ENCODE peak calls at places on chromosomes 16 and 17, in five cellular contexts. One of them, this sample, is unnamed.

GRCh38 chr17:37828313-37829124 is 83.7 kb upstream of the HNF1B start:
- DNase-seq in progenitor cell of endocrine pancreas: no peak
- DNase-seq in B cell: no peak
- DNase-seq in fibroblast of mammary gland: peak
- DNase-seq in upper lobe of right lung: no peak
- DNase-seq in this sample: no peak

GRCh38 chr16:4591706-4592470 is 22.8 kb downstream of the UBALD1 start:
- DNase-seq in progenitor cell of endocrine pancreas: no peak
- DNase-seq in B cell: no peak
- DNase-seq in fibroblast of mammary gland: no peak
- DNase-seq in upper lobe of right lung: no peak
- DNase-seq in this sample: no peak

GRCh38 chr17:75430159-75430748 is 24.8 kb upstream of the GRB2 start:
- DNase-seq in progenitor cell of endocrine pancreas: peak
- DNase-seq in B cell: no peak
- DNase-seq in fibroblast of mammary gland: no peak
- DNase-seq in upper lobe of right lung: no peak
- DNase-seq in this sample: no peak

GRCh38 chr17:412211-413015 is 59.8 kb upstream of the RPH3AL start:
- DNase-seq in progenitor cell of endocrine pancreas: no peak
- DNase-seq in B cell: peak
- DNase-seq in fibroblast of mammary gland: peak
- DNase-seq in upper lobe of right lung: no peak
- DNase-seq in this sample: peak

GRCh38 chr16:970379-970765 is 412 bp downstream of the LMF1 start:
- DNase-seq in progenitor cell of endocrine pancreas: no peak
- DNase-seq in B cell: no peak
- DNase-seq in fibroblast of mammary gland: no peak
- DNase-seq in upper lobe of right lung: no peak
- DNase-seq in this sample: no peak

GRCh38 chr17:74852237-74853047 is 7.2 kb downstream of the GRIN2C start:
- DNase-seq in progenitor cell of endocrine pancreas: peak
- DNase-seq in B cell: no peak
- DNase-seq in fibroblast of mammary gland: no peak
- DNase-seq in upper lobe of right lung: no peak
- DNase-seq in this sample: no peak

GRCh38 chr17:75124819-75125162 is 6.8 kb downstream of the NT5C start:
- DNase-seq in progenitor cell of endocrine pancreas: no peak
- DNase-seq in B cell: no peak
- DNase-seq in fibroblast of mammary gland: no peak
- DNase-seq in upper lobe of right lung: no peak
- DNase-seq in this sample: no peak

GRCh38 chr17:71809537-71809936 is 311.3 kb upstream of the SOX9 start:
- DNase-seq in progenitor cell of endocrine pancreas: no peak
- DNase-seq in B cell: no peak
- DNase-seq in fibroblast of mammary gland: no peak
- DNase-seq in upper lobe of right lung: no peak
- DNase-seq in this sample: no peak

GRCh38 chr17:55898195-55898594 is 147.3 kb downstream of the PCTP start:
- DNase-seq in progenitor cell of endocrine pancreas: no peak
- DNase-seq in B cell: no peak
- DNase-seq in fibroblast of mammary gland: peak
- DNase-seq in upper lobe of right lung: no peak
- DNase-seq in this sample: no peak

GRCh38 chr17:63446218-63446980 is at the start of gene CYB561:
- DNase-seq in progenitor cell of endocrine pancreas: peak
- DNase-seq in B cell: peak
- DNase-seq in fibroblast of mammary gland: peak
- DNase-seq in upper lobe of right lung: peak
- DNase-seq in this sample: peak

GRCh38 chr17:62720126-62720850 is 87.8 kb downstream of the MARCHF10 start:
- DNase-seq in progenitor cell of endocrine pancreas: no peak
- DNase-seq in B cell: peak
- DNase-seq in fibroblast of mammary gland: no peak
- DNase-seq in upper lobe of right lung: no peak
- DNase-seq in this sample: no peak

GRCh38 chr17:57366558-57367351 is 110.4 kb downstream of the MSI2 start:
- DNase-seq in progenitor cell of endocrine pancreas: no peak
- DNase-seq in B cell: no peak
- DNase-seq in fibroblast of mammary gland: no peak
- DNase-seq in upper lobe of right lung: no peak
- DNase-seq in this sample: no peak

GRCh38 chr17:67711916-67712315 is 5.8 kb upstream of the NOL11 start:
- DNase-seq in progenitor cell of endocrine pancreas: no peak
- DNase-seq in B cell: no peak
- DNase-seq in fibroblast of mammary gland: no peak
- DNase-seq in upper lobe of right lung: no peak
- DNase-seq in this sample: no peak

GRCh38 chr17:49576121-49576905 is 642 bp downstream of the NXPH3 start:
- DNase-seq in progenitor cell of endocrine pancreas: no peak
- DNase-seq in B cell: no peak
- DNase-seq in fibroblast of mammary gland: peak
- DNase-seq in upper lobe of right lung: peak
- DNase-seq in this sample: no peak

GRCh38 chr17:2122641-2123302 is 67.9 kb downstream of the HIC1 start:
- DNase-seq in progenitor cell of endocrine pancreas: no peak
- DNase-seq in B cell: peak
- DNase-seq in fibroblast of mammary gland: peak
- DNase-seq in upper lobe of right lung: peak
- DNase-seq in this sample: peak

GRCh38 chr16:72721981-72722380 is 325.9 kb downstream of the ZFHX3 start:
- DNase-seq in progenitor cell of endocrine pancreas: no peak
- DNase-seq in B cell: no peak
- DNase-seq in fibroblast of mammary gland: no peak
- DNase-seq in upper lobe of right lung: no peak
- DNase-seq in this sample: no peak

GRCh38 chr16:85931596-85932402 is 32.8 kb downstream of the IRF8 start:
- DNase-seq in progenitor cell of endocrine pancreas: no peak
- DNase-seq in B cell: peak
- DNase-seq in fibroblast of mammary gland: no peak
- DNase-seq in upper lobe of right lung: no peak
- DNase-seq in this sample: no peak
- TF ChIP-seq CTCF in progenitor cell of endocrine pancreas: no peak
- TF ChIP-seq CTCF in B cell: peak
- TF ChIP-seq CTCF in fibroblast of mammary gland: no peak
- TF ChIP-seq CTCF in upper lobe of right lung: no peak
- TF ChIP-seq CTCF in this sample: no peak

GRCh38 chr16:9258423-9259051 is 167.1 kb downstream of the HAPSTR1 start:
- DNase-seq in progenitor cell of endocrine pancreas: peak
- DNase-seq in B cell: peak
- DNase-seq in fibroblast of mammary gland: peak
- DNase-seq in upper lobe of right lung: no peak
- DNase-seq in this sample: no peak
- TF ChIP-seq CTCF in progenitor cell of endocrine pancreas: peak
- TF ChIP-seq CTCF in B cell: peak
- TF ChIP-seq CTCF in fibroblast of mammary gland: peak
- TF ChIP-seq CTCF in upper lobe of right lung: peak
- TF ChIP-seq CTCF in this sample: no peak

DNA sequence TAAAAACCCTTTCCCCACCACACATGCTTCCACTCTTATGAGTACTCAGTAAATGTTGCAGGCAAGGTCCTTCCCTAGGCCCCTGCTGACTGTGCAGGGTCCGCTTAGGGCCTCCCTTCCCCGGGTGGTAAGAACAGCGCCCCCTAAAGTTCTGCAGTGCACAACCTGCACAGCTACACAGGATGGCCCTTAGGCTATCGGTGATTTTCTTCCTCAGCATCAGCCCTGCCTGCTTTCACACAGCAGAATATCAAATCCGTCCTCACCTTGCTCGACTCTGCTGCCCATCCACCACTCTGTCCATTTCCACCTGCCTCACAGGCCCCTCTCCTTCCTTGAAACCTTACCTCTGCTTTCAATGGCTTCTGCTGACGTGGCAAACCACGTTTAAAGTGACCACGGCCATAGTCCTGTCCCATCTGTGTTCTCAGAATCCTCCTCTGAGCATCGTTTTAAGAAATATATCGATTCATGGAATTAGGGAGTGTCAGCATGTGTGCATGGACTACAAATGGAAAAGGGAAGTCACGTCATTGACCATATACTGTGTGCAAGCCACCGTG is 51.4 kb upstream of the TMEM132E start:
- DNase-seq in progenitor cell of endocrine pancreas: no peak
- DNase-seq in B cell: no peak
- DNase-seq in fibroblast of mammary gland: no peak
- DNase-seq in upper lobe of right lung: no peak
- DNase-seq in this sample: no peak
- TF ChIP-seq CTCF in progenitor cell of endocrine pancreas: peak
- TF ChIP-seq CTCF in B cell: no peak
- TF ChIP-seq CTCF in fibroblast of mammary gland: no peak
- TF ChIP-seq CTCF in upper lobe of right lung: no peak
- TF ChIP-seq CTCF in this sample: no peak

DNA sequence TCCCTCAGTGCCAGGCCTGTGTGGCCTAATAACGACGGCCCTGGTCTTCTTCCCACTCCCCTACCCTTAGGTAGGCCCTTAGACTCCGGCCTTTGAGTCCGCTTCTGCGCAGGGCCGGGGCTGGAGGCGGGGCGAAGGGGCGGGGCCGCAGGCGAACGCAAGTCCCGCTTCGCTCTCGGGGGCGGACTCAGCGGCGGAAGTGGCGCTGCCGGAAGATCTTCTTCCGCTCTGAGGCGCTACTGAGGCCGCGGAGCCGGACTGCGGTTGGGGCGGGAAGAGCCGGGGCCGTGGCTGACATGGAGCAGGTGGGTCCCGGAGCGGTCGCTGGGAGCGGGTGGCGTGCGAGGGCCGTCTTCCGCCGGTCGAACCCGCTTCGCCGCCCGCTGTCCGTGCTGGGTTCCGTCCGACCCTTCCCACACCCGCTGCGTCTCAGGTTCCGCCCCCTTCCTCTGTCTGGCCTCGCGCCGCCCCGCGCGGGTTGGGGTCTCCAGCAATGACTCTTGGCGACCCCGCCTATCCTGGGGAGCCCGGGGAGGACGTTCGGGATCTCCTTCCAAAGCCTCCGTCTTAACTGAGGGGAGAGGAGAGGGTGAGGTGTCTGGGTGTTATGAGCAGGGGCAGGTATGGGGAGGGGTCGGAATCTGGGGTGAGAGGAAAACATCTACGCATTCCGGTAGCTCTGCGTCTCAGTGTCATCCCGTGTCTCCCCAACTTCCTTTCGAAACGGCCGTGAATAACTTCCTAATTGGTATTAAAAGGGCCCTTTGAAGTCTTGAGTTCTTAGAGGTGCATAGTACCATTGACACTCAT is at the start of gene STARD3:
- DNase-seq in progenitor cell of endocrine pancreas: peak
- DNase-seq in B cell: peak
- DNase-seq in fibroblast of mammary gland: peak
- DNase-seq in upper lobe of right lung: peak
- DNase-seq in this sample: peak
- TF ChIP-seq CTCF in progenitor cell of endocrine pancreas: no peak
- TF ChIP-seq CTCF in B cell: no peak
- TF ChIP-seq CTCF in fibroblast of mammary gland: no peak
- TF ChIP-seq CTCF in upper lobe of right lung: peak
- TF ChIP-seq CTCF in this sample: no peak

GRCh38 chr17:82650723-82651122 is 2.5 kb upstream of the WDR45B start:
- DNase-seq in progenitor cell of endocrine pancreas: no peak
- DNase-seq in B cell: no peak
- DNase-seq in fibroblast of mammary gland: no peak
- DNase-seq in upper lobe of right lung: no peak
- DNase-seq in this sample: no peak
- TF ChIP-seq CTCF in progenitor cell of endocrine pancreas: no peak
- TF ChIP-seq CTCF in B cell: no peak
- TF ChIP-seq CTCF in fibroblast of mammary gland: no peak
- TF ChIP-seq CTCF in upper lobe of right lung: no peak
- TF ChIP-seq CTCF in this sample: no peak

GRCh38 chr17:58595194-58595792 is 80.9 kb upstream of the MTMR4 start:
- DNase-seq in progenitor cell of endocrine pancreas: no peak
- DNase-seq in B cell: no peak
- DNase-seq in fibroblast of mammary gland: no peak
- DNase-seq in upper lobe of right lung: no peak
- DNase-seq in this sample: no peak
- TF ChIP-seq CTCF in progenitor cell of endocrine pancreas: no peak
- TF ChIP-seq CTCF in B cell: no peak
- TF ChIP-seq CTCF in fibroblast of mammary gland: no peak
- TF ChIP-seq CTCF in upper lobe of right lung: no peak
- TF ChIP-seq CTCF in this sample: no peak

DNA sequence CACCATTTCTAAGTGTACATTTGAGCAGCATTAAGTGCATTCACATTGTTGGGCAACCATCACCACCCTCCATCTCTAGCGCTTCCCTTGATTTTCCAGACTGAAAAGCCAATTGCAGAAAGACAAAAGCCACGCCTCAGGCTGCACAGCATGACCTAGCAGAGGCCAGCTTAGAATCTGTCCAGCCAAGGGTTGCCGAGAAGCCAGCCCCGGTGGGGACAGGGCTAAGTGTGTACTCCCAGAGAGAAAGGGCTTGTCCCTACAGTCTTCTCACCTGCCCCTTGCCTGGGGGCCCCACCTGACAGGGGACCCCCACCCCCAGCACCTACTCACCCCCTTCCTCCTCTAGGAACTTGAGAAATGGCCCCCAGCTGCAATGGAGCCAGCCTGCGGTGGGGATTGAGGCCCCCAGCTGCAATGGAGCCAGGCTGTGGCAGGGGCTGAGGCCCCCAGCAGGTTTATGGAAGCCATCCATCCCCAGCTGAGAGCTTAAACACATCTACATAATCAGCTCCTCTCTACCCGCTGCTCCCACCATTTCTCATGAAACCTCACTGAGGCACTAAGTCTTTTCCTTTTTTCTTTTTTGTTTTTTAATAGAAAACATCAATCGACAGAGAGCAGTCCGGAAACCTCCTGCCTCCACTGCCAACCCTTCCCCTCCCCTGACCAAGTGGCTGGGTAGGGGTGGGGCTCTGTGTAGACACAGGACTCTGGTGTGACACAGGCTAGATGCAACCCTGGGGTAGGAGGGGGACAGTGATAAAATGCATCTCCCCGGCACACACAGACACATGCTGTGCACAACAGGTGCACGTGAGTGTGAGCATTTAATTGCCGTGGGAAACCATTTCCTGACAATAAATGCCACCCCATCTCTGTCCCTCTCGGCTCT is 77.9 kb downstream of the CCT6B start:
- DNase-seq in progenitor cell of endocrine pancreas: no peak
- DNase-seq in B cell: no peak
- DNase-seq in fibroblast of mammary gland: no peak
- DNase-seq in upper lobe of right lung: no peak
- DNase-seq in this sample: no peak
- TF ChIP-seq CTCF in progenitor cell of endocrine pancreas: no peak
- TF ChIP-seq CTCF in B cell: no peak
- TF ChIP-seq CTCF in fibroblast of mammary gland: no peak
- TF ChIP-seq CTCF in upper lobe of right lung: no peak
- TF ChIP-seq CTCF in this sample: no peak

This sample was measured in natural killer cell.